ENCODE peak calls at places on chromosomes 2 and 18, in four cellular contexts. Z, R, S and W are unnamed samples.

GRCh38 chr2:169173876-169174275 is 104.5 kb downstream of the DHRS9 start:
- DNase-seq in Z (no peak), R (no peak), S (no peak), W (no peak)

GRCh38 chr18:23716516-23716915 is 27.3 kb downstream of the LAMA3 start:
- DNase-seq in Z (peak), R (no peak), S (no peak), W (no peak)

GRCh38 chr2:151198646-151199045 is 63.0 kb downstream of the RBM43 start:
- DNase-seq in Z (no peak), R (no peak), S (no peak), W (no peak)

GRCh38 chr2:12326449-12327190 is 390.1 kb upstream of the TRIB2 start:
- DNase-seq in Z (no peak), R (no peak), S (no peak), W (no peak)

GRCh38 chr18:56148373-56148772 is 490.0 kb downstream of the TXNL1 start:
- DNase-seq in Z (no peak), R (no peak), S (peak), W (no peak)

GRCh38 chr2:26704441-26704977 is 12.0 kb downstream of the KCNK3 start:
- DNase-seq in Z (no peak), R (no peak), S (peak), W (no peak)

GRCh38 chr18:12278765-12279682 is 24.9 kb downstream of the CIDEA start:
- DNase-seq in Z (no peak), R (peak), S (peak), W (peak)

GRCh38 chr2:118761791-118762190 is 85.7 kb downstream of the EN1 start:
- DNase-seq in Z (no peak), R (no peak), S (no peak), W (no peak)

GRCh38 chr2:220555961-220556360 is 928.5 kb downstream of the SLC4A3 start:
- DNase-seq in Z (no peak), R (no peak), S (no peak), W (no peak)

GRCh38 chr2:20614201-20615045 is 36.5 kb downstream of the HS1BP3 start:
- DNase-seq in Z (peak), R (no peak), S (no peak), W (no peak)

GRCh38 chr2:205188516-205189138 is 493.7 kb upstream of the NRP2 start:
- DNase-seq in Z (no peak), R (no peak), S (peak), W (no peak)

GRCh38 chr2:83602753-83603152 is 856.3 kb downstream of the SUCLG1 start:
- DNase-seq in Z (no peak), R (no peak), S (no peak), W (no peak)

GRCh38 chr18:36075862-36076587 is 8.7 kb upstream of the RPRD1A start:
- DNase-seq in Z (peak), R (no peak), S (peak), W (no peak)

GRCh38 chr2:88077076-88077475 is 9.5 kb downstream of the SMYD1 start:
- DNase-seq in Z (no peak), R (no peak), S (no peak), W (no peak)

GRCh38 chr2:188291617-188292445 is at the start of gene GULP1:
- DNase-seq in Z (peak), R (peak), S (peak), W (peak)

GRCh38 chr2:174648896-174649295 is 51.3 kb upstream of the WIPF1 start:
- DNase-seq in Z (no peak), R (no peak), S (no peak), W (no peak)

GRCh38 chr2:209476367-209477191 is 52.7 kb downstream of the MAP2 start:
- DNase-seq in Z (no peak), R (no peak), S (peak), W (no peak)

GRCh38 chr2:109285244-109285651 is 156.2 kb downstream of the SH3RF3 start:
- DNase-seq in Z (no peak), R (no peak), S (no peak), W (no peak)

GRCh38 chr2:86332654-86333053 is 4.8 kb downstream of the REEP1 start:
- DNase-seq in Z (no peak), R (no peak), S (no peak), W (no peak)

GRCh38 chr18:51857989-51858388 is 482.0 kb upstream of the DCC start:
- DNase-seq in Z (no peak), R (no peak), S (no peak), W (no peak)

GRCh38 chr2:147294825-147295392 is 549.9 kb upstream of the ACVR2A start:
- DNase-seq in Z (no peak), R (no peak), S (no peak), W (no peak)

GRCh38 chr2:10989151-10989550 is 77.4 kb downstream of the KCNF1 start:
- DNase-seq in Z (no peak), R (no peak), S (no peak), W (no peak)

GRCh38 chr2:165307317-165307716 is 68.1 kb downstream of the SCN2A start:
- DNase-seq in Z (no peak), R (no peak), S (no peak), W (no peak)

GRCh38 chr2:153641046-153641445 is 162.5 kb upstream of the RPRM start:
- DNase-seq in Z (no peak), R (no peak), S (no peak), W (no peak)

GRCh38 chr18:57576316-57576715 is 10.2 kb downstream of the FECH start:
- DNase-seq in Z (no peak), R (no peak), S (no peak), W (no peak)

GRCh38 chr18:41532344-41533086 is 422.5 kb upstream of the PIK3C3 start:
- DNase-seq in Z (no peak), R (no peak), S (no peak), W (no peak)

GRCh38 chr18:29712785-29713184 is 1329.8 kb downstream of the DSC3 start:
- DNase-seq in Z (no peak), R (no peak), S (no peak), W (no peak)

GRCh38 chr2:38462121-38462634 is 85.1 kb upstream of the ATL2 start:
- DNase-seq in Z (peak), R (no peak), S (peak), W (no peak)

GRCh38 chr2:64950226-64951160 is 38.7 kb upstream of the SLC1A4 start:
- DNase-seq in Z (no peak), R (no peak), S (no peak), W (no peak)

GRCh38 chr18:41075212-41075611 is 879.8 kb upstream of the PIK3C3 start:
- DNase-seq in Z (no peak), R (no peak), S (peak), W (no peak)

GRCh38 chr2:8004250-8004681 is 677.6 kb upstream of the ID2 start:
- DNase-seq in Z (no peak), R (no peak), S (peak), W (no peak)

GRCh38 chr2:100012575-100012974 is 129.8 kb downstream of the AFF3 start:
- DNase-seq in Z (no peak), R (no peak), S (no peak), W (no peak)

GRCh38 chr2:215917953-215918620 is 95.3 kb downstream of the MREG start:
- DNase-seq in Z (no peak), R (no peak), S (no peak), W (no peak)

GRCh38 chr2:129061079-129061785 is 742.6 kb upstream of the HS6ST1 start:
- DNase-seq in Z (no peak), R (no peak), S (no peak), W (no peak)

GRCh38 chr2:7194950-7195349 is 277.7 kb downstream of the RNF144A start:
- DNase-seq in Z (no peak), R (no peak), S (no peak), W (no peak)

GRCh38 chr2:211175956-211176355 is 619.6 kb downstream of the CPS1 start:
- DNase-seq in Z (no peak), R (no peak), S (no peak), W (no peak)

GRCh38 chr2:24925815-24926214 is 5.8 kb upstream of the ADCY3 start:
- DNase-seq in Z (no peak), R (no peak), S (no peak), W (no peak)

GRCh38 chr2:120224256-120224655 is 1.1 kb upstream of the TMEM185B start:
- DNase-seq in Z (no peak), R (no peak), S (no peak), W (no peak)

GRCh38 chr2:120222186-120223033 is 790 bp downstream of the TMEM185B start:
- DNase-seq in Z (no peak), R (no peak), S (no peak), W (no peak)

GRCh38 chr2:120224735-120225548 is 1.7 kb upstream of the TMEM185B start:
- DNase-seq in Z (no peak), R (no peak), S (no peak), W (no peak)

GRCh38 chr2:120221616-120222015 is 1.6 kb downstream of the TMEM185B start:
- DNase-seq in Z (no peak), R (no peak), S (no peak), W (no peak)

DNA sequence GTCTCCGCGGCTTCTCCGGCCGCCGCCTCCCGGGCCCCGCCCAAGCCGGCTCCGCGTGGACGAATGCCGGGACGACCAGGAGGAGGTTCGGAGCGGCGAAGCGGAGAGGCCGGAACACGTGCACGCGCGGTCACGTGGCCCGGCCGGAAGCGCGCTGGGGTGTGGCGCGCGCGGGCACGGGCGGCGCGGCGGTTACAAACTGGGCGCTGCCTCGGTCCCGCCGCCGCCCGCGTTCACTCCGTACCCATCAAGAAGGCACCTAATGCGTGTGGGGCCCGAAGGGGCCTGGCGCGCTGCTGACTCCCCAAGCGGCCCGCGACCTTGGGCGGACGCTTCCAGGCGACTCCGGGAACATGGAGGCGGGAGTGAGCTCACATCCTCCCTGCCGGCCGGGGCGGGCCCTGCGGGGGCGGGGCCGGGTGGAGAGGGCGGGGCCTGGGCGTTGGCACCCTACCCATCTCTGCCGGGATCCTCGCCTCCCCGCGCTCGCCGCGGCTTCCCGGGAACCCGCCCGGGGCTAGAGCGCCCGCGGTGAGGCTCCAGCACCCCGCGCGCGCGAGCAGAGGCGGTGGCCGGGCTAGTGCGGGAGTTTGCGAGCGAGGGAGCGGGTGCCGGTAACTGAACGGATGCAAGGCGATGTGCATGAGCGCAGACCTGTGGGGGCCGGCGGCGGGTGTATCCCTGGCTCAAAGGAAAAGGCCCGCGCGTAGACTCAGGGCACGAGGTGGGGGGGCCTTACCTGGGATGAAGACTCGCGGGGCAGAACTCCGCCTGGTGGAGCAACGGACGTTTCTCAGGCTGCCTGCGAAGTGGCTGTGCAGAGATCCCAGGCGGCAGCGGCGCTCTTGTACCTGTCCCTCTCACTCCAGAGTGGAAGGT is at the start of gene TMEM185B:
- DNase-seq in Z (peak), R (peak), S (no peak), W (peak)
- TF ChIP-seq CTCF in Z (peak), R (peak), S (peak), W (peak)

GRCh38 chr18:74918276-74918675 is 290.7 kb downstream of the PTGR3 start:
- DNase-seq in Z (no peak), R (no peak), S (no peak), W (no peak)

GRCh38 chr18:74914648-74915047 is 294.3 kb downstream of the PTGR3 start:
- DNase-seq in Z (no peak), R (no peak), S (no peak), W (no peak)

GRCh38 chr18:74916773-74917393 is 292.1 kb downstream of the PTGR3 start:
- DNase-seq in Z (no peak), R (no peak), S (no peak), W (no peak)

GRCh38 chr18:74914052-74914591 is 294.8 kb downstream of the PTGR3 start:
- DNase-seq in Z (no peak), R (no peak), S (no peak), W (no peak)
- TF ChIP-seq CTCF in Z (no peak), R (no peak), S (no peak), W (no peak)

GRCh38 chr2:48617618-48618017 is at the start of gene GTF2A1L:
- DNase-seq in Z (no peak), R (no peak), S (no peak), W (no peak)
- TF ChIP-seq CTCF in Z (no peak), R (no peak), S (no peak), W (no peak)

GRCh38 chr18:11179959-11180519 is 30.7 kb upstream of the PIEZO2 start:
- DNase-seq in Z (no peak), R (no peak), S (no peak), W (no peak)

GRCh38 chr18:11175266-11175947 is 26.0 kb upstream of the PIEZO2 start:
- DNase-seq in Z (no peak), R (no peak), S (no peak), W (no peak)

GRCh38 chr18:11177382-11177781 is 28.0 kb upstream of the PIEZO2 start:
- DNase-seq in Z (no peak), R (no peak), S (no peak), W (no peak)

GRCh38 chr18:11176416-11176815 is 27.0 kb upstream of the PIEZO2 start:
- DNase-seq in Z (no peak), R (no peak), S (no peak), W (no peak)

GRCh38 chr18:11178951-11179549 is 29.7 kb upstream of the PIEZO2 start:
- DNase-seq in Z (no peak), R (no peak), S (no peak), W (no peak)
- TF ChIP-seq CTCF in Z (no peak), R (no peak), S (no peak), W (no peak)

DNA sequence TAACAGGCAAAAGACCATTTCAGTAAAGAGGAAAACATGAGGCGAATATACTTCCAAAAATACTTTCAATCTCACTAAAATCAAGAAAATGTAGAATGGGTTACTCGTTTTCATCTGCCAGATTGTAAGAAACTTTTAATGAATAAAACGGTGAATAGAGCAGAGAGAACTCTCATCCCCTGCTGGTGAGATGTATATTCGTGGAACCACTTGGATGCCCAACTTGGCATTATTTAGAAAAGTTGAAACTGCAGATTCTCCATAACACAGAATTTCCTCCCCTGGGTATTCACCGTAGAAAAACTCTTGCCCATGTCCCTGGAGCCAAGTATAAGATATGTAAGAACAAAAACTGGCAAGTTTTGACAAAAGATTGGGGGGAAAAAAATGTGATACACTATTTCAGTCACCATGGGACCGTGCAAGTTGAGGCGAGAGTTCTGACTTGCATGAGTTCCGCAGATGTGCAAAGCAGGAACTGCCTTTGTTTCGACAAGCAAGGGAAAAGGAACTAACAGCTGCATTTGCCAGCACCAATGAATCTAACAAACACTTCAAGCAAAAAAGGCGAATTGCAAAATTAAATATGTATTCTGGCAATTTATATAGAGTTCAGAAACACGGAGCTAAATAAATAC is 14.8 kb downstream of the TIMM21 start:
- DNase-seq in Z (no peak), R (no peak), S (no peak), W (no peak)
- TF ChIP-seq CTCF in Z (no peak), R (no peak), S (no peak), W (no peak)